ENCODE peak calls at places on chromosomes 12 and 14, in ten cellular contexts. One of them, this sample, is unnamed. For H3K4me1 and H3K36me3, the result is how much of the 10 kb centered on the place peaks cover.

GRCh38 chr14:89429206-89430091 is 12.4 kb upstream of the FOXN3 start:
- DNase-seq in pancreas: no peak
- DNase-seq in psoas muscle: no peak
- DNase-seq in stomach: no peak
- DNase-seq in PC-9: no peak
- DNase-seq in right atrium auricular region: no peak
- DNase-seq in ascending aorta: no peak
- DNase-seq in spleen: no peak
- DNase-seq in colonic mucosa: no peak
- DNase-seq in HepG2: no peak
- DNase-seq in this sample: no peak

GRCh38 chr14:74548881-74549280 is 55.3 kb downstream of the ISCA2 start:
- DNase-seq in pancreas: no peak
- DNase-seq in psoas muscle: peak
- DNase-seq in stomach: peak
- DNase-seq in PC-9: no peak
- DNase-seq in right atrium auricular region: peak
- DNase-seq in ascending aorta: peak
- DNase-seq in spleen: peak
- DNase-seq in colonic mucosa: no peak
- DNase-seq in HepG2: no peak
- DNase-seq in this sample: no peak

GRCh38 chr12:105561981-105562726 is 231.7 kb downstream of the C12orf75 start:
- DNase-seq in pancreas: no peak
- DNase-seq in psoas muscle: peak
- DNase-seq in stomach: peak
- DNase-seq in PC-9: peak
- DNase-seq in right atrium auricular region: peak
- DNase-seq in ascending aorta: peak
- DNase-seq in spleen: no peak
- DNase-seq in colonic mucosa: peak
- DNase-seq in HepG2: no peak
- DNase-seq in this sample: peak

GRCh38 chr12:94615284-94616216 is 34.8 kb downstream of the TMCC3 start:
- DNase-seq in pancreas: no peak
- DNase-seq in psoas muscle: peak
- DNase-seq in stomach: peak
- DNase-seq in PC-9: peak
- DNase-seq in right atrium auricular region: no peak
- DNase-seq in ascending aorta: no peak
- DNase-seq in spleen: no peak
- DNase-seq in colonic mucosa: peak
- DNase-seq in HepG2: peak
- DNase-seq in this sample: peak

GRCh38 chr12:75366629-75367028 is 24.3 kb upstream of the GLIPR1L2 start:
- DNase-seq in pancreas: no peak
- DNase-seq in psoas muscle: no peak
- DNase-seq in stomach: no peak
- DNase-seq in PC-9: no peak
- DNase-seq in right atrium auricular region: no peak
- DNase-seq in ascending aorta: no peak
- DNase-seq in spleen: no peak
- DNase-seq in colonic mucosa: no peak
- DNase-seq in HepG2: no peak
- DNase-seq in this sample: no peak

GRCh38 chr14:97408937-97409860 is 612.0 kb downstream of the VRK1 start:
- DNase-seq in pancreas: no peak
- DNase-seq in psoas muscle: no peak
- DNase-seq in stomach: no peak
- DNase-seq in PC-9: no peak
- DNase-seq in right atrium auricular region: no peak
- DNase-seq in ascending aorta: no peak
- DNase-seq in spleen: no peak
- DNase-seq in colonic mucosa: no peak
- DNase-seq in HepG2: no peak
- DNase-seq in this sample: no peak

GRCh38 chr12:27236498-27236897 is 7.6 kb upstream of the STK38L start:
- DNase-seq in pancreas: no peak
- DNase-seq in psoas muscle: no peak
- DNase-seq in stomach: no peak
- DNase-seq in PC-9: no peak
- DNase-seq in right atrium auricular region: no peak
- DNase-seq in ascending aorta: no peak
- DNase-seq in spleen: no peak
- DNase-seq in colonic mucosa: peak
- DNase-seq in HepG2: no peak
- DNase-seq in this sample: no peak

GRCh38 chr14:24277606-24278321 is 6.4 kb upstream of the RABGGTA start:
- DNase-seq in pancreas: peak
- DNase-seq in psoas muscle: no peak
- DNase-seq in stomach: no peak
- DNase-seq in PC-9: no peak
- DNase-seq in right atrium auricular region: no peak
- DNase-seq in ascending aorta: no peak
- DNase-seq in spleen: peak
- DNase-seq in colonic mucosa: peak
- DNase-seq in HepG2: no peak
- DNase-seq in this sample: no peak

GRCh38 chr12:42213023-42213422 is 25.0 kb downstream of the YAF2 start:
- DNase-seq in pancreas: no peak
- DNase-seq in psoas muscle: no peak
- DNase-seq in stomach: no peak
- DNase-seq in PC-9: peak
- DNase-seq in right atrium auricular region: no peak
- DNase-seq in ascending aorta: no peak
- DNase-seq in spleen: no peak
- DNase-seq in colonic mucosa: peak
- DNase-seq in HepG2: no peak
- DNase-seq in this sample: peak

GRCh38 chr12:3698218-3698974 is 54.5 kb downstream of the CRACR2A start:
- DNase-seq in pancreas: no peak
- DNase-seq in psoas muscle: no peak
- DNase-seq in stomach: no peak
- DNase-seq in PC-9: no peak
- DNase-seq in right atrium auricular region: no peak
- DNase-seq in ascending aorta: no peak
- DNase-seq in spleen: no peak
- DNase-seq in colonic mucosa: no peak
- DNase-seq in HepG2: no peak
- DNase-seq in this sample: no peak

GRCh38 chr12:967641-968040 is 18.1 kb upstream of the RAD52 start:
- DNase-seq in pancreas: no peak
- DNase-seq in psoas muscle: no peak
- DNase-seq in stomach: no peak
- DNase-seq in PC-9: no peak
- DNase-seq in right atrium auricular region: no peak
- DNase-seq in ascending aorta: no peak
- DNase-seq in spleen: no peak
- DNase-seq in colonic mucosa: no peak
- DNase-seq in HepG2: no peak
- DNase-seq in this sample: no peak

GRCh38 chr12:66548338-66549049 is 130.4 kb downstream of the GRIP1 start:
- DNase-seq in pancreas: no peak
- DNase-seq in psoas muscle: no peak
- DNase-seq in stomach: no peak
- DNase-seq in PC-9: no peak
- DNase-seq in right atrium auricular region: no peak
- DNase-seq in ascending aorta: no peak
- DNase-seq in spleen: no peak
- DNase-seq in colonic mucosa: no peak
- DNase-seq in HepG2: no peak
- DNase-seq in this sample: no peak

GRCh38 chr12:21476949-21477348 is 24.5 kb downstream of the RECQL start:
- DNase-seq in pancreas: no peak
- DNase-seq in psoas muscle: no peak
- DNase-seq in stomach: no peak
- DNase-seq in PC-9: no peak
- DNase-seq in right atrium auricular region: no peak
- DNase-seq in ascending aorta: no peak
- DNase-seq in spleen: no peak
- DNase-seq in colonic mucosa: no peak
- DNase-seq in HepG2: no peak
- DNase-seq in this sample: no peak

GRCh38 chr12:45303955-45304354 is 88.1 kb downstream of the ANO6 start:
- DNase-seq in pancreas: no peak
- DNase-seq in psoas muscle: no peak
- DNase-seq in stomach: no peak
- DNase-seq in PC-9: no peak
- DNase-seq in right atrium auricular region: no peak
- DNase-seq in ascending aorta: no peak
- DNase-seq in spleen: no peak
- DNase-seq in colonic mucosa: no peak
- DNase-seq in HepG2: no peak
- DNase-seq in this sample: no peak

GRCh38 chr14:55062517-55063351 is 11.3 kb downstream of the MAPK1IP1L start:
- DNase-seq in pancreas: peak
- DNase-seq in psoas muscle: peak
- DNase-seq in stomach: no peak
- DNase-seq in PC-9: no peak
- DNase-seq in right atrium auricular region: no peak
- DNase-seq in ascending aorta: peak
- DNase-seq in spleen: no peak
- DNase-seq in colonic mucosa: no peak
- DNase-seq in HepG2: no peak
- DNase-seq in this sample: no peak

DNA sequence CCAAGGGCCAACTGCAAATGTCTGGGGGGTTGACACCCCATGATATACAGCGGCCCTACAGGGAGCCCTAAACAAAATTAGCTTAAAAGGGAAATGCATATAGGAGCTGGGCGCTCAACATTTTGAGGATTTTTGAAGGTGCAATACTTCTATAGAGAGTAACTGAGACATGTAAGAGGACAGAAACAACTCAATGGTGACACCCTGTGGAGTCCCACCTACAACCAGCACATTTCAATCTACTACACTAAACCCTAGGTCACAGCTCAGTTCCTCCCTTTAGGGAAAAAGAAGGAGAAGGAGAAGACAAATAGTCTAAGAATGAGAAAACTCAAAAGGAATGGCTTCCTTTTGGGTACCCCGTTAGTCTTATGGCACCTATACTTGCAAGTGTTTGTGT is 1010.5 kb upstream of the NOVA1 start:
- DNase-seq in pancreas: no peak
- DNase-seq in psoas muscle: no peak
- DNase-seq in stomach: no peak
- DNase-seq in PC-9: no peak
- DNase-seq in right atrium auricular region: no peak
- DNase-seq in ascending aorta: no peak
- DNase-seq in spleen: no peak
- DNase-seq in colonic mucosa: no peak
- DNase-seq in HepG2: no peak
- DNase-seq in this sample: no peak
- TF ChIP-seq CTCF in pancreas: no peak
- TF ChIP-seq CTCF in psoas muscle: no peak
- TF ChIP-seq CTCF in stomach: no peak
- TF ChIP-seq CTCF in PC-9: no peak
- TF ChIP-seq CTCF in right atrium auricular region: no peak
- TF ChIP-seq CTCF in ascending aorta: no peak
- TF ChIP-seq CTCF in spleen: no peak
- TF ChIP-seq CTCF in colonic mucosa: no peak
- TF ChIP-seq CTCF in HepG2: no peak
- TF ChIP-seq CTCF in this sample: no peak

DNA sequence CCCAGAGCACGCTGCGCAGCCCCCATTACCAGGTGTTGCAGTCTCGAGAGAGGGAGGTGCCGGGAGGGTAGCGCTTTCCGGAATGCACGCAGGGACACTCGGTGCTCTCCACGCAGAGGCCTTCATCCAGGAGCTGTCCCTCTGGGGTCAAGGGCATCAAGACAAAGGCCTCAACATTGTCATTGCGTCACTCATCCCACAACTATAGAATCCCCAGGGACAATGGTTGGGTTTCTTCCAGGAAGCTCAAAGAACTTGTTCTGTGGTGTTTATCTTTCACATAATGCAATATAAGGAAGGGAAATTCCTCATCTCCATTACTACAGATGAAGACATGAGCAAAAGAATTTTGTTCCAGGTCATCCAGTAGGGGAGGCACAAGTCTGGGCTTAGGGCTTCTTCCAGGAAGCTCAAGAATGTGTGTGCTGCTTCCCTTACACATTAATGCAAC is 52.1 kb downstream of the VWF start:
- DNase-seq in pancreas: no peak
- DNase-seq in psoas muscle: no peak
- DNase-seq in stomach: no peak
- DNase-seq in PC-9: peak
- DNase-seq in right atrium auricular region: no peak
- DNase-seq in ascending aorta: no peak
- DNase-seq in spleen: no peak
- DNase-seq in colonic mucosa: no peak
- DNase-seq in HepG2: peak
- DNase-seq in this sample: no peak
- H3K4me1 ChIP-seq in pancreas: under half
- H3K4me1 ChIP-seq in psoas muscle: under half
- H3K4me1 ChIP-seq in stomach: under half
- H3K4me1 ChIP-seq in PC-9: under half
- H3K4me1 ChIP-seq in right atrium auricular region: under half
- H3K4me1 ChIP-seq in ascending aorta: under half
- H3K4me1 ChIP-seq in spleen: half or more
- H3K4me1 ChIP-seq in colonic mucosa: under half
- H3K4me1 ChIP-seq in HepG2: half or more
- H3K4me1 ChIP-seq in this sample: under half

GRCh38 chr14:67764496-67764895 is 51.9 kb downstream of the ZFYVE26 start:
- DNase-seq in pancreas: no peak
- DNase-seq in psoas muscle: no peak
- DNase-seq in stomach: no peak
- DNase-seq in PC-9: peak
- DNase-seq in right atrium auricular region: no peak
- DNase-seq in ascending aorta: no peak
- DNase-seq in spleen: no peak
- DNase-seq in colonic mucosa: peak
- DNase-seq in HepG2: no peak
- DNase-seq in this sample: peak
- H3K36me3 ChIP-seq in pancreas: under half
- H3K36me3 ChIP-seq in psoas muscle: half or more
- H3K36me3 ChIP-seq in stomach: half or more
- H3K36me3 ChIP-seq in PC-9: under half
- H3K36me3 ChIP-seq in right atrium auricular region: half or more
- H3K36me3 ChIP-seq in ascending aorta: half or more
- H3K36me3 ChIP-seq in spleen: half or more
- H3K36me3 ChIP-seq in colonic mucosa: under half
- H3K36me3 ChIP-seq in HepG2: under half
- H3K36me3 ChIP-seq in this sample: under half

DNA sequence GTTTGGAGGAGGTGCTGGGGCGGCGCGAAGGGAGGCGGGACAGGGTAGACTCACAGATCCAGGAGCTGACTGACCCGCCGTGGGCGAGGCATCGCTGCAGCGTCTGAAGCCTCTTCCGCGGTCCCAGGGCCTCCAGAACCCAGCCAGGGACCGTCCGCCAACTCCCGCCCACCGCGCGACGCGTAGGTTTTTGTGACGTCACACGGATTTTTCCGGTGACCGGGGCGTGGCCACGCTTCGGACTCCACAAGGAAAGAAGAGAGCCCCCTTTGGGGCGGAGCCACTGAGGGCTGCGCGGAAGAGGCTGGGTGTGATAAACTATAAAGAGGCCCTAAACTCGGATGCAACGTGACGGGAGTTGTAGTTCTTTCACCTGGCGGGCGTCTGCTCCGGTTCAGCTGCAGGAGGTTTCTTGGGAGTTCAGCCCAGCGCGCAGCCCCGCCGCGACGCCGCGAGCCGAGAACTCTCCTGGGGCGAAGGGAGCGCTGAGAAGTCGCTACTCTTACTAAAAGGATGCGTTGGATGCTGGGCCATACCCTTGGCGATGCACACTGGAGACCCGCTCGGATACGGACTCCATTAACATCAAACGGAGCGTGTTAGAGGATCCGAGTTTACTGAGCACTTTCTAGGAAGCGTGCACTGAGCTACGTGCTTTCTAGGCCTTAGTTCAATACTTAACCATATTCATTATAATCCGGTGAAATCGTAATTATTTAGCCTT is at the start of gene AMN1:
- DNase-seq in pancreas: peak
- DNase-seq in psoas muscle: peak
- DNase-seq in stomach: peak
- DNase-seq in PC-9: peak
- DNase-seq in right atrium auricular region: peak
- DNase-seq in ascending aorta: peak
- DNase-seq in spleen: peak
- DNase-seq in colonic mucosa: peak
- DNase-seq in HepG2: peak
- DNase-seq in this sample: peak
- TF ChIP-seq CTCF in pancreas: no peak
- TF ChIP-seq CTCF in psoas muscle: peak
- TF ChIP-seq CTCF in stomach: peak
- TF ChIP-seq CTCF in PC-9: no peak
- TF ChIP-seq CTCF in right atrium auricular region: no peak
- TF ChIP-seq CTCF in ascending aorta: no peak
- TF ChIP-seq CTCF in spleen: peak
- TF ChIP-seq CTCF in colonic mucosa: no peak
- TF ChIP-seq CTCF in HepG2: peak
- TF ChIP-seq CTCF in this sample: no peak